ENCODE peak calls at places on chromosomes 3 and 15, in eight cellular contexts. Z is GM06990, Y is AG04449, U is cardiac fibroblast, H is A549, M is AG04450, G is trophoblast cell, X is psoas muscle. Q is an unnamed sample.

GRCh38 chr15:89383635-89384604 is 49.3 kb upstream of the POLG start:
- DNase-seq in Z (no peak), Y (no peak), U (peak), H (no peak), M (no peak), G (no peak), X (no peak), Q (no peak)

GRCh38 chr3:17314171-17314570 is 428.3 kb downstream of the TBC1D5 start:
- DNase-seq in Z (no peak), Y (no peak), U (no peak), H (no peak), M (no peak), G (peak), X (no peak), Q (no peak)

GRCh38 chr15:77402740-77403379 is 17.0 kb downstream of the PEAK1 start:
- DNase-seq in Z (no peak), Y (no peak), U (peak), H (no peak), M (peak), G (no peak), X (no peak), Q (no peak)

GRCh38 chr15:51796777-51797474 is 32.5 kb upstream of the TMOD3 start:
- DNase-seq in Z (no peak), Y (no peak), U (peak), H (peak), M (no peak), G (peak), X (no peak), Q (no peak)

GRCh38 chr15:67955256-67955655 is 98.9 kb upstream of the PIAS1 start:
- DNase-seq in Z (no peak), Y (no peak), U (no peak), H (no peak), M (no peak), G (no peak), X (no peak), Q (no peak)

GRCh38 chr3:137259709-137260108 is 301.9 kb downstream of the IL20RB start:
- DNase-seq in Z (no peak), Y (no peak), U (no peak), H (no peak), M (no peak), G (peak), X (no peak), Q (peak)

GRCh38 chr15:63061971-63062370 is 19.4 kb downstream of the TPM1 start:
- DNase-seq in Z (no peak), Y (no peak), U (peak), H (no peak), M (no peak), G (no peak), X (no peak), Q (no peak)

GRCh38 chr3:50971487-50971924 is 296.8 kb downstream of the DOCK3 start:
- DNase-seq in Z (no peak), Y (no peak), U (peak), H (peak), M (peak), G (peak), X (no peak), Q (peak)

GRCh38 chr15:25208735-25209134 is 230.1 kb downstream of the UBE3A start:
- DNase-seq in Z (no peak), Y (no peak), U (no peak), H (no peak), M (no peak), G (no peak), X (no peak), Q (no peak)

GRCh38 chr15:79724312-79724711 is 172.5 kb downstream of the MTHFS start:
- DNase-seq in Z (no peak), Y (peak), U (peak), H (no peak), M (no peak), G (no peak), X (no peak), Q (no peak)

GRCh38 chr15:43763819-43764446 is 12.8 kb downstream of the ELL3 start:
- DNase-seq in Z (no peak), Y (no peak), U (no peak), H (no peak), M (no peak), G (no peak), X (no peak), Q (no peak)

GRCh38 chr3:188598872-188599271 is 444.9 kb downstream of the LPP start:
- DNase-seq in Z (no peak), Y (no peak), U (no peak), H (no peak), M (no peak), G (no peak), X (no peak), Q (no peak)

GRCh38 chr3:45923755-45924154 is 19.5 kb upstream of the CXCR6 start:
- DNase-seq in Z (no peak), Y (no peak), U (peak), H (no peak), M (no peak), G (no peak), X (no peak), Q (no peak)

GRCh38 chr3:23495507-23495906 is 292.4 kb downstream of the UBE2E2 start:
- DNase-seq in Z (no peak), Y (no peak), U (peak), H (no peak), M (no peak), G (no peak), X (no peak), Q (no peak)

GRCh38 chr15:67183443-67184169 is 70.9 kb downstream of the AAGAB start:
- DNase-seq in Z (no peak), Y (peak), U (peak), H (no peak), M (no peak), G (no peak), X (peak), Q (peak)

GRCh38 chr3:100761211-100761921 is 52.1 kb downstream of the TFG start:
- DNase-seq in Z (no peak), Y (no peak), U (no peak), H (no peak), M (no peak), G (peak), X (no peak), Q (peak)

GRCh38 chr15:68596691-68597090 is 17.9 kb downstream of the CORO2B start:
- DNase-seq in Z (no peak), Y (no peak), U (no peak), H (no peak), M (no peak), G (no peak), X (peak), Q (no peak)

GRCh38 chr15:48855501-48856440 is 22.2 kb upstream of the EID1 start:
- DNase-seq in Z (no peak), Y (peak), U (peak), H (peak), M (no peak), G (peak), X (no peak), Q (peak)

GRCh38 chr3:30770387-30770786 is 124.1 kb downstream of the GADL1 start:
- DNase-seq in Z (no peak), Y (no peak), U (peak), H (peak), M (peak), G (peak), X (peak), Q (no peak)

GRCh38 chr3:160129459-160130061 is 95.7 kb upstream of the C3orf80 start:
- DNase-seq in Z (peak), Y (peak), U (peak), H (peak), M (peak), G (peak), X (no peak), Q (no peak)

GRCh38 chr3:100159564-100160153 is 45.4 kb upstream of the FILIP1L start:
- DNase-seq in Z (no peak), Y (peak), U (peak), H (no peak), M (peak), G (no peak), X (no peak), Q (no peak)

GRCh38 chr15:38130739-38131498 is 121.7 kb upstream of the SPRED1 start:
- DNase-seq in Z (peak), Y (peak), U (peak), H (no peak), M (peak), G (peak), X (peak), Q (peak)

GRCh38 chr15:28024889-28025250 is 74.2 kb downstream of the OCA2 start:
- DNase-seq in Z (no peak), Y (no peak), U (no peak), H (no peak), M (no peak), G (no peak), X (no peak), Q (no peak)

GRCh38 chr3:123390865-123391613 is 57.9 kb downstream of the ADCY5 start:
- DNase-seq in Z (no peak), Y (no peak), U (no peak), H (no peak), M (no peak), G (no peak), X (peak), Q (no peak)

GRCh38 chr3:104556372-104557078 is 810.2 kb upstream of the ALCAM start:
- DNase-seq in Z (no peak), Y (peak), U (no peak), H (no peak), M (no peak), G (no peak), X (no peak), Q (no peak)

GRCh38 chr3:194129581-194130133 is 6.3 kb upstream of the HES1 start:
- DNase-seq in Z (no peak), Y (no peak), U (no peak), H (no peak), M (no peak), G (no peak), X (no peak), Q (peak)

GRCh38 chr3:97990624-97991277 is 18.5 kb upstream of the RIOX2 start:
- DNase-seq in Z (no peak), Y (no peak), U (no peak), H (no peak), M (no peak), G (no peak), X (no peak), Q (no peak)

GRCh38 chr3:97993526-97993925 is 21.3 kb upstream of the RIOX2 start:
- DNase-seq in Z (no peak), Y (no peak), U (no peak), H (no peak), M (no peak), G (no peak), X (no peak), Q (no peak)

GRCh38 chr3:97992547-97993173 is 20.4 kb upstream of the RIOX2 start:
- DNase-seq in Z (no peak), Y (no peak), U (no peak), H (no peak), M (no peak), G (no peak), X (no peak), Q (no peak)

GRCh38 chr3:97988784-97989568 is 16.7 kb upstream of the RIOX2 start:
- DNase-seq in Z (no peak), Y (no peak), U (no peak), H (no peak), M (no peak), G (no peak), X (no peak), Q (no peak)

DNA sequence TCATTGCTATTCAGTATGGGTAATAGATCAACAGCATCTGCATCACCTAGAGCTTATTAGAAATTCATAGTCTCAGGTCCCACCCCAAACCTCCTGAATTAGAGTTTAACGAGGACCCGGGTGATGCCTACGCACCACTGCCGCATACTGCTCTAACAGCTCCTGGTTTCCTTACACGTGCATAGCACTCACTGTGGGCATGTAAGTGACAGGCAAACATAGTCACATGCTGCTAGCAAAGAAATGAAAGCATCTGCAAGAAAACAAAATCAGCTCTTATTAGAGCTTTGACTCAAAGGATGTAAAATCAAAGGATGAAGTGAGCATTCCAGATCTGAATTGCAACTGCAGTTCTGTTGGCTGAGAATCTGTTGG is 19.0 kb upstream of the RIOX2 start:
- DNase-seq in Z (no peak), Y (no peak), U (no peak), H (no peak), M (no peak), G (no peak), X (no peak), Q (no peak)
- H3K4me3 ChIP-seq in Z (no peak), Y (no peak), U (no peak), H (no peak), M (no peak), G (no peak), X (no peak), Q (no peak)

GRCh38 chr3:152193673-152194267 is 75.0 kb upstream of the MBNL1 start:
- DNase-seq in Z (peak), Y (no peak), U (no peak), H (no peak), M (no peak), G (no peak), X (peak), Q (no peak)
- H3K4me3 ChIP-seq in Z (peak), Y (no peak), U (no peak), H (peak), M (no peak), G (no peak), X (peak), Q (no peak)

DNA sequence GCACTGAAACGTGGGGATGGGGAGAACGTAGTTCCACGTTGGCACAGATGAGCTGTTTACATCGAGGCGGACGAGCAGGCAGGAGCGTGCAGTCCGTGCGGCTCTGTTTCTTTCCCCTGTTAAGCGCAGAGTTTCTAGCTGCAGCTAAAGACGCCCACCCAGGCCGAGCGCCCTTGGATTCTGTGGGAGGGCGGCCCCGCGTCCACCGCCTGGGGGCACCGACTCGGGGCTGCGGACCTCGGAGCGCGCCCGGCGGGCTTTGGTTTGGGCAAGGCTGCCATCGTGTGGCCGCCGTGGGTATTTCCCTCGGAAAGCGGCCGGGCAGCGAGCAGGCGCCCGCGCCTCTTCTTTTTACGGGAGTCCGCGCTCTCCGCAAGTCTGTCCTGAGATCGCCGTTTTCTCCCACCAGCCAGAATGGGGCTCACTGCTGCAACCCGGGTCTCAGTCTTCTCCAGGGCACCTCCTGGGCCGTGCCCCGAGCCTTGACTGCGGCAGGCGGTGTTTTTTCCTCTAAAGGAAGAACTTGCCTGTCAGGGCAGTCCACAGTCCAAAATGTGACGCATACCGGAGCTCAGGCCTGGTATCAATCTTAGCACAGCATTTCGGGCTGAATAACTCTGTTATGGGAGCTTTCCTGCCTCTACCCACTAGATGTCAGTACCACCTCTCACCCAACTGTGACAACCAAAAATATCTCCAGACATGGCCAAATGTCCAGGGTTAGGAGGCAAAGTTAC is 219.9 kb upstream of the IGF1R start:
- DNase-seq in Z (peak), Y (no peak), U (peak), H (peak), M (no peak), G (peak), X (peak), Q (peak)
- H3K4me3 ChIP-seq in Z (no peak), Y (peak), U (peak), H (peak), M (peak), G (no peak), X (peak), Q (peak)

GRCh38 chr15:87758739-87759457 is 497.6 kb downstream of the NTRK3 start:
- DNase-seq in Z (no peak), Y (no peak), U (no peak), H (no peak), M (no peak), G (no peak), X (no peak), Q (no peak)
- H3K4me3 ChIP-seq in Z (no peak), Y (no peak), U (no peak), H (no peak), M (no peak), G (no peak), X (no peak), Q (no peak)

DNA sequence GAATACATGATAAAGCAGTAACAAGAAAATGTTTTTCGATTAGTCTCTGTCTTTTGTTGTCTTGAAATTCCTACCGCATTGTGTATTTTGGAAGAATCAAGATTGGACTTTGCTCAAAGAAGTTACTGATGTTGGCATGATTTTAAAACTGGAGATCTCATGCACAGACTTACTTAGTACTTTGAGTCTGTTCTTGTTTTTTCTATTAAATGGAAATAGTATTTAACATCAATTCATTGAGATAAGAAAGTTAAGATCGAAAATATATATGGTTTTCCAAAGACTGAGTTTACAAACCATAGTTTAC is 2.6 kb downstream of the ABHD10 start:
- DNase-seq in Z (no peak), Y (no peak), U (no peak), H (no peak), M (no peak), G (no peak), X (no peak), Q (no peak)
- H3K4me3 ChIP-seq in Z (no peak), Y (no peak), U (no peak), H (no peak), M (no peak), G (no peak), X (no peak), Q (no peak)

GRCh38 chr3:42680806-42681205 is 4.5 kb upstream of the KLHL40 start:
- DNase-seq in Z (no peak), Y (no peak), U (no peak), H (no peak), M (no peak), G (peak), X (no peak), Q (peak)
- H3K4me3 ChIP-seq in Z (no peak), Y (no peak), U (no peak), H (no peak), M (no peak), G (no peak), X (no peak), Q (no peak)

DNA sequence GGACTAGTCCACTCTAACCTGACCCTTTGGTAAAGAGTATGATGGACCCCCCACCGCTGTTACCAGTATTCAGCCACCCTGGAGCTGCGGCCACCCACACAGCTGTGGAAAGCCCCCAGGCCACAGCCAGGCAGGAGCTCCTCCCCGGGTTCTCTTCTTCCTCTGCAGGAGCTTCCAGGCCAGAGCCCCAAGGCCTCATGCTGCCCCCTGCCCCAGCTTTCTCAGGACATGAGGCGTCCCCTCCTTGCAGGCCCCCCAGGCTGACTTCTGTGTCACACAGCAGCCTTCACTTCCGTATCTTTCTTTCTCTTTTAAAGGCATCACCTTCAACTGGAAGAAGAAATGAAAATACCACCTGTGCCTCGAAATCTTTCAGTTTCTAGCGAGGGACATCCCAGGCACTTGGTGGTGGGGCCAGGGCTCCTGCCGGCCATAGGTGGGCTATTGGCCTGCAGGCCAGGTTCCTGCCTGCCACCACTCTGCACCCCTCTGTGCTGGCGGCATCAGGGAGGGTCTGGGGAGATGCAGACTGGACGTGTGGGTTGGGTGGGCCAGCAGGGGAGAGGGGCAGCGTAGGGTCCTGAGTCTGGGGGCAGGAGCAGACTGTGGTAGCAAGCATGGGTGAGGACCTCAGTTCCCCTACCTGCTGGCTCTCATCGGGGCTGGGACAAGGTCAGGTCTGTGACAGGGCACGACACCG is 19.9 kb downstream of the KLF13 start:
- DNase-seq in Z (no peak), Y (no peak), U (no peak), H (no peak), M (no peak), G (no peak), X (no peak), Q (no peak)
- H3K4me3 ChIP-seq in Z (peak), Y (no peak), U (no peak), H (no peak), M (no peak), G (no peak), X (peak), Q (no peak)

DNA sequence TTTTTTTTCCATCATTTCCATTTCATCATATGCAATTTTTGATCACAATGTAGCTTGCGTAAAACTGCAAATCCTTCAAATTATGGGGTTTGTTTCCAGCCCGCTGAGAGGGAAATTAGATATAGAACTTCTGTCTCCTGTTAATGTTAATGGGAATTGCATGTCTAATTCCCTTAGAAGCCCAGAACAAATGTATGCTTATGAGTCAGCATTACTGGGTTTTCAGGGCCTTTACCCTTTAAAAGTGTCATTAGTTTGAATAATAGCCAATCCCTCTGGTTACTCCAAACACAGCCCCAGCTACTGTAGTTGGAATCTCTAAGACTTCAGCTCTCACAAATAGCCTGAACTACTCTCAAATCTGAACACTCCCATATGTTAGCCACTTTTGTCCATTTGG is 439.4 kb downstream of the C3orf38 start:
- DNase-seq in Z (no peak), Y (no peak), U (peak), H (no peak), M (no peak), G (no peak), X (no peak), Q (no peak)
- H3K4me3 ChIP-seq in Z (no peak), Y (no peak), U (no peak), H (no peak), M (no peak), G (no peak), X (no peak), Q (no peak)

GRCh38 chr3:181726351-181727121 is 14.8 kb downstream of the SOX2 start:
- DNase-seq in Z (peak), Y (no peak), U (no peak), H (no peak), M (no peak), G (no peak), X (no peak), Q (peak)
- H3K4me3 ChIP-seq in Z (peak), Y (no peak), U (no peak), H (peak), M (peak), G (no peak), X (peak), Q (peak)